ENCODE peak calls at places on chromosomes 2 and 18, in eight cellular contexts. B is AG04449, Z is mucosa of descending colon, P is MCF 10A, J is transverse colon, X is right lobe of liver, U is brain microvascular endothelial cell, K is OCI-LY7. F is an unnamed sample.

GRCh38 chr2:96734899-96735585 is 4.8 kb downstream of the LMAN2L start:
- DNase-seq in B (no peak), J (no peak), Z (no peak), U (no peak), P (no peak), K (no peak), X (no peak), F (no peak)

GRCh38 chr2:172404824-172405223 is 22.6 kb upstream of the ITGA6 start:
- DNase-seq in B (peak), J (no peak), Z (no peak), K (no peak), P (peak), U (peak), X (no peak), F (no peak)

GRCh38 chr2:201955702-201956141 is 77.9 kb upstream of the FZD7 start:
- DNase-seq in U (no peak), P (peak), B (no peak), X (no peak), J (no peak), Z (no peak), K (no peak), F (no peak)

GRCh38 chr18:340044-340443 is 72.2 kb upstream of the THOC1 start:
- DNase-seq in J (no peak), X (no peak), Z (no peak), B (no peak), P (no peak), U (no peak), K (no peak), F (no peak)

GRCh38 chr2:40348665-40349064 is 103.2 kb downstream of the SLC8A1 start:
- DNase-seq in K (no peak), X (no peak), U (peak), P (no peak), B (peak), J (no peak), Z (no peak), F (no peak)

GRCh38 chr2:196205891-196206408 is 34.6 kb upstream of the STK17B start:
- DNase-seq in U (no peak), J (no peak), P (peak), Z (no peak), K (no peak), B (peak), X (no peak), F (no peak)

GRCh38 chr2:100422320-100422719 is 4.9 kb upstream of the CHST10 start:
- DNase-seq in U (peak), B (no peak), Z (peak), K (no peak), P (peak), X (no peak), J (no peak), F (no peak)

GRCh38 chr2:142874293-142874814 is 3.1 kb upstream of the KYNU start:
- DNase-seq in J (peak), Z (peak), U (peak), K (no peak), X (no peak), P (peak), B (peak), F (no peak)

GRCh38 chr2:219512524-219513216 is 1.6 kb upstream of the ASIC4 start:
- DNase-seq in U (no peak), J (no peak), Z (no peak), K (no peak), P (no peak), X (no peak), B (no peak), F (no peak)

GRCh38 chr2:43285987-43286386 is 59.6 kb upstream of the ZFP36L2 start:
- DNase-seq in U (no peak), J (no peak), Z (no peak), X (no peak), K (no peak), P (no peak), B (no peak), F (no peak)

GRCh38 chr18:38028941-38029340 is 463.3 kb upstream of the CELF4 start:
- DNase-seq in Z (no peak), X (no peak), P (no peak), U (no peak), J (no peak), K (no peak), B (no peak), F (no peak)

GRCh38 chr18:10205136-10205535 is 249.3 kb upstream of the APCDD1 start:
- DNase-seq in B (no peak), Z (no peak), P (no peak), U (no peak), K (no peak), X (no peak), J (no peak), F (peak)

GRCh38 chr2:186068154-186068826 is 329.7 kb downstream of the FSIP2 start:
- DNase-seq in U (no peak), X (no peak), J (no peak), Z (no peak), B (no peak), K (no peak), P (no peak), F (no peak)

GRCh38 chr2:208006325-208006724 is 19.0 kb downstream of the PLEKHM3 start:
- DNase-seq in U (no peak), J (no peak), P (no peak), B (no peak), X (no peak), K (no peak), Z (no peak), F (no peak)

GRCh38 chr2:143903172-143903856 is 616.6 kb downstream of the ZEB2 start:
- DNase-seq in B (no peak), U (no peak), J (no peak), P (peak), Z (no peak), K (no peak), X (no peak), F (no peak)

GRCh38 chr2:176039375-176039774 is 37.3 kb upstream of the LNPK start:
- DNase-seq in K (no peak), X (no peak), Z (no peak), B (no peak), J (no peak), P (no peak), U (no peak), F (no peak)

GRCh38 chr18:79599503-79599931 is 80.1 kb upstream of the CTDP1 start:
- DNase-seq in B (peak), J (peak), Z (no peak), X (peak), P (peak), K (no peak), U (peak), F (no peak)

GRCh38 chr2:228556707-228557106 is 375.2 kb upstream of the SPHKAP start:
- DNase-seq in B (no peak), X (no peak), Z (peak), K (no peak), U (peak), J (peak), P (peak), F (no peak)

GRCh38 chr18:49457616-49458015 is 2.8 kb downstream of the DYM start:
- DNase-seq in B (no peak), U (no peak), P (no peak), K (no peak), Z (no peak), J (no peak), X (no peak), F (no peak)

GRCh38 chr18:78607221-78607620 is 372.4 kb upstream of the SALL3 start:
- DNase-seq in K (no peak), Z (no peak), J (no peak), U (no peak), X (no peak), B (no peak), P (no peak), F (no peak)

GRCh38 chr2:193517615-193518014 is 1322.9 kb upstream of the TMEFF2 start:
- DNase-seq in P (no peak), Z (no peak), U (no peak), B (no peak), X (no peak), J (no peak), K (no peak), F (no peak)

GRCh38 chr18:35267161-35267651 is 22.8 kb downstream of the ZSCAN30 start:
- DNase-seq in K (no peak), P (no peak), J (peak), U (peak), Z (peak), B (no peak), X (peak), F (no peak)

GRCh38 chr2:120239488-120240287 is 13.0 kb upstream of the RALB start:
- DNase-seq in P (peak), Z (peak), K (no peak), U (peak), J (peak), B (peak), X (no peak), F (no peak)

GRCh38 chr2:12341919-12342318 is 374.8 kb upstream of the TRIB2 start:
- DNase-seq in B (no peak), U (no peak), J (peak), Z (peak), X (no peak), P (peak), K (no peak), F (no peak)
- TF ChIP-seq CTCF in B (no peak), U (no peak), J (no peak), Z (no peak), X (no peak), P (no peak), K (no peak), F (no peak)

GRCh38 chr2:55268288-55268906 is 634 bp downstream of the MTIF2 start:
- DNase-seq in J (no peak), U (no peak), K (peak), P (peak), Z (peak), X (no peak), B (no peak), F (no peak)
- TF ChIP-seq CTCF in J (no peak), U (no peak), K (no peak), P (no peak), Z (no peak), X (no peak), B (no peak), F (no peak)

GRCh38 chr2:151777911-151778310 is 43.6 kb upstream of the NEB start:
- DNase-seq in U (no peak), P (no peak), X (no peak), K (no peak), Z (no peak), B (no peak), J (no peak), F (no peak)

GRCh38 chr2:151774506-151774905 is 40.2 kb upstream of the NEB start:
- DNase-seq in X (no peak), K (peak), J (no peak), B (peak), P (peak), Z (no peak), U (no peak), F (no peak)

GRCh38 chr2:151776367-151776766 is 42.1 kb upstream of the NEB start:
- DNase-seq in K (no peak), Z (no peak), U (no peak), X (no peak), P (no peak), B (no peak), J (no peak), F (no peak)

GRCh38 chr2:151775057-151775740 is 40.9 kb upstream of the NEB start:
- DNase-seq in P (no peak), U (peak), X (no peak), B (no peak), J (no peak), K (no peak), Z (no peak), F (no peak)

DNA sequence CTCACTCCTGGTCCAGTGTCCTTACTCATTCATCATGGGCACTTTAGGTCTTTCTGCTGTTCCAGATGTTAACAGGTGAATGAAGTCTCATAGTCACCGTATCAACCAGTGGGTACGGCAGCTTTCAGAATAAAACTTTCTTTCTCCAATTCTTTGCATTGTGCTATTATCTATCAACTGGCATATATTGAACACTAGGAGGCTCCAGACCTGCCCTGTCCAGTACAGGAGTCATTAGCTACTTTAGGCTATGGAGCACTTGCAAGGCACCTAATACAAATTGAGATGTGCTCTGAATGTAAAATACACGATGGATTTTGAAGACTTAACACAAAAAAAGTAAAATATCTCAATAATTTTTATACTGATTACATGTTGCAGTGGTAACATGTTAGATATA is 43.2 kb upstream of the NEB start:
- DNase-seq in U (no peak), J (no peak), P (no peak), K (no peak), Z (no peak), B (no peak), X (no peak), F (no peak)
- TF ChIP-seq CTCF in U (peak), J (no peak), P (no peak), K (peak), Z (no peak), B (no peak), X (no peak), F (no peak)

GRCh38 chr2:105746177-105747080 is 1.7 kb downstream of the NCK2 start:
- DNase-seq in B (no peak), U (no peak), K (peak), J (peak), P (peak), X (peak), Z (peak), F (peak)

GRCh38 chr2:105744909-105745853 is at the start of gene NCK2:
- DNase-seq in U (no peak), X (peak), Z (peak), K (peak), P (peak), B (no peak), J (peak), F (peak)

GRCh38 chr2:105747254-105747909 is 2.7 kb downstream of the NCK2 start:
- DNase-seq in Z (no peak), B (no peak), K (no peak), J (no peak), U (no peak), P (no peak), X (no peak), F (no peak)

GRCh38 chr2:105741617-105742016 is 3.1 kb upstream of the NCK2 start:
- DNase-seq in X (no peak), K (no peak), J (no peak), B (no peak), P (no peak), Z (no peak), U (no peak), F (no peak)

GRCh38 chr2:105744091-105744908 is 412 bp upstream of the NCK2 start:
- DNase-seq in P (peak), B (no peak), Z (peak), U (no peak), K (peak), J (peak), X (peak), F (peak)
- TF ChIP-seq CTCF in P (no peak), B (no peak), Z (no peak), U (no peak), K (peak), J (no peak), X (no peak), F (no peak)

GRCh38 chr2:197876524-197876923 is 72.1 kb downstream of the PLCL1 start:
- DNase-seq in P (no peak), X (no peak), J (no peak), K (no peak), Z (no peak), U (no peak), B (no peak), F (no peak)

GRCh38 chr2:197875736-197876135 is 71.3 kb downstream of the PLCL1 start:
- DNase-seq in J (no peak), B (no peak), U (no peak), X (no peak), K (no peak), P (no peak), Z (no peak), F (no peak)

GRCh38 chr2:197870137-197870536 is 65.7 kb downstream of the PLCL1 start:
- DNase-seq in J (no peak), P (no peak), U (no peak), X (no peak), Z (no peak), B (no peak), K (no peak), F (no peak)

GRCh38 chr2:197871780-197872456 is 67.5 kb downstream of the PLCL1 start:
- DNase-seq in B (no peak), X (no peak), P (no peak), K (no peak), J (no peak), U (no peak), Z (no peak), F (no peak)

GRCh38 chr2:197873293-197873701 is 68.9 kb downstream of the PLCL1 start:
- DNase-seq in X (no peak), J (no peak), Z (no peak), K (no peak), B (peak), U (peak), P (peak), F (no peak)
- TF ChIP-seq CTCF in X (no peak), J (no peak), Z (no peak), K (no peak), B (peak), U (peak), P (no peak), F (no peak)

GRCh38 chr2:234142530-234142929 is 92.0 kb downstream of the SPP2 start:
- DNase-seq in Z (no peak), J (no peak), X (no peak), B (no peak), K (no peak), P (no peak), U (no peak), F (no peak)

GRCh38 chr2:234145511-234145910 is 95.0 kb downstream of the SPP2 start:
- DNase-seq in X (no peak), Z (no peak), J (no peak), P (no peak), K (no peak), U (no peak), B (no peak), F (no peak)

GRCh38 chr2:234147335-234147861 is 96.9 kb downstream of the SPP2 start:
- DNase-seq in P (no peak), Z (no peak), B (no peak), U (no peak), K (peak), X (no peak), J (no peak), F (no peak)

GRCh38 chr2:234145057-234145456 is 94.6 kb downstream of the SPP2 start:
- DNase-seq in Z (no peak), K (no peak), P (no peak), J (no peak), U (no peak), B (no peak), X (no peak), F (no peak)

DNA sequence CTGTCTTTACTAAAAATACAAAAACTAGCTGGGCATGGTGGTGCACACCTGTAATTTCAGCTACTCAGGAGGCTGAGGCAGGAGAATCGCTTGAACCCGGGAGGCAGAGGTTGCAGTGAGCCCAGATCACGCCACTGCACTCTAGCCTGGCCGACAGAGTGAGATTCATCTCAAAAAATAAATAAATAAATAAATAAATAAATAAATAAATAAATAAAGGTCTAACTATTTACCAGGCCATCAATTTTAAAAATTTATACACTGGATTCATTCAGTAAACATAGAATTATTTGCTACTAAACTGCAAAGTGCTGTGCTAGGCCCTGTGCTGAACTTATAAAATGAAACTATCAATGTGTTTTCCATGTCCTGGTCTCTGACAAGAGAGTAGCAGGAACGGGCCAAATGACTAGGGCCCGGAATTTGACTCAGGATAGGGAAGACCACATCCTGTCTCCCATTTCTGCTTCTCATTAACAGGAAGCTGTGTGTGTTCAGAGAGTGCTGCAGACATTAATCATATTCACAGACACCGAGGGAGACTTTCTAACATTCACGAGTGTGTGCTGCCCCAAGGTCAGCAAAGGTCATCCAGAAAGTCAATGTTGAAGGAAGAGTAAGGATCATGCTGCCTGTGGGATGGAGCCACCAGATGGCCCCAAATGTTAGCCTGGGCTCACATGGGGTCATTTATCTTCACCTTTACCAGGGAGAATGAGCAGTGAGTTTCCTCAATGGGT is 95.8 kb downstream of the SPP2 start:
- DNase-seq in U (peak), K (no peak), J (no peak), X (no peak), P (peak), Z (no peak), B (peak), F (no peak)
- TF ChIP-seq CTCF in U (peak), K (peak), J (no peak), X (no peak), P (no peak), Z (no peak), B (no peak), F (no peak)